ENCODE peak calls at places on chromosome 15, in seven cellular contexts. G is GM13976, Q is neural progenitor cell, O is OCI-LY7, X is brain microvascular endothelial cell, L is AG09309, Y is stomach. T is an unnamed sample.

GRCh38 chr15:27844018-27844666 is 255.0 kb downstream of the OCA2 start:
- DNase-seq in G (peak), X (peak), O (no peak), Y (no peak), L (peak), Q (no peak), T (no peak)

GRCh38 chr15:77603616-77604406 is 28.9 kb downstream of the LINGO1 start:
- DNase-seq in G (no peak), X (no peak), L (no peak), O (no peak), Q (no peak), Y (no peak), T (no peak)

GRCh38 chr15:70400766-70401541 is 303.2 kb upstream of the TLE3 start:
- DNase-seq in X (no peak), O (no peak), Y (no peak), Q (no peak), L (peak), G (no peak), T (no peak)

GRCh38 chr15:64443747-64444621 is 16.4 kb upstream of the ZNF609 start:
- DNase-seq in Q (no peak), O (no peak), L (peak), G (peak), Y (no peak), X (peak), T (peak)

GRCh38 chr15:84671211-84671610 is 13.2 kb upstream of the NMB start:
- DNase-seq in L (peak), O (no peak), Y (no peak), Q (no peak), G (no peak), X (peak), T (no peak)

GRCh38 chr15:64072812-64073211 is 20.8 kb downstream of the CIAO2A start:
- DNase-seq in X (no peak), O (no peak), Q (no peak), Y (no peak), G (no peak), L (no peak), T (no peak)

GRCh38 chr15:61175024-61175423 is 54.1 kb downstream of the RORA start:
- DNase-seq in G (no peak), Y (no peak), X (no peak), O (no peak), Q (peak), L (no peak), T (no peak)

GRCh38 chr15:79017953-79018352 is 72.6 kb downstream of the RASGRF1 start:
- DNase-seq in G (no peak), Q (no peak), O (no peak), Y (no peak), X (no peak), L (no peak), T (no peak)

GRCh38 chr15:99333413-99333812 is 82.1 kb downstream of the LRRC28 start:
- DNase-seq in L (no peak), X (no peak), G (no peak), O (no peak), Q (no peak), Y (no peak), T (no peak)

GRCh38 chr15:40093224-40093842 is 15.3 kb downstream of the BMF start:
- DNase-seq in Q (no peak), Y (no peak), O (peak), X (no peak), G (no peak), L (no peak), T (no peak)

GRCh38 chr15:85880501-85881190 is 85.9 kb upstream of the KLHL25 start:
- DNase-seq in Y (no peak), L (no peak), Q (no peak), O (no peak), X (no peak), G (no peak), T (no peak)

GRCh38 chr15:60021589-60022378 is 17.7 kb downstream of the FOXB1 start:
- DNase-seq in Y (no peak), O (no peak), G (no peak), L (no peak), Q (no peak), X (no peak), T (no peak)

GRCh38 chr15:85793641-85794597 is 806 bp downstream of the KLHL25 start:
- DNase-seq in L (no peak), G (peak), O (peak), X (peak), Q (peak), Y (peak), T (no peak)

GRCh38 chr15:72230197-72231065 is 559 bp downstream of the PKM start:
- DNase-seq in Y (peak), Q (peak), X (peak), L (peak), O (peak), G (peak), T (peak)

GRCh38 chr15:55900019-55900418 is 93.4 kb downstream of the NEDD4 start:
- DNase-seq in G (no peak), Y (no peak), Q (no peak), O (no peak), L (no peak), X (no peak), T (no peak)

GRCh38 chr15:62594017-62594416 is 428.9 kb upstream of the C2CD4B start:
- DNase-seq in X (no peak), Q (no peak), O (no peak), Y (no peak), G (no peak), L (no peak), T (no peak)

GRCh38 chr15:80779658-80780415 is 667 bp downstream of the CEMIP start:
- DNase-seq in G (peak), Q (peak), Y (no peak), L (no peak), O (no peak), X (no peak), T (no peak)

GRCh38 chr15:62059818-62060115 is 480 bp downstream of the VPS13C start:
- DNase-seq in Y (peak), L (no peak), X (peak), O (peak), G (peak), Q (no peak), T (peak)

GRCh38 chr15:73632670-73633058 is 525 bp downstream of the NPTN start:
- DNase-seq in G (no peak), O (peak), Y (peak), X (no peak), L (no peak), Q (peak), T (no peak)

GRCh38 chr15:83436513-83437158 is 10.5 kb upstream of the SH3GL3 start:
- DNase-seq in G (no peak), X (peak), O (peak), Y (no peak), L (no peak), Q (peak), T (no peak)

GRCh38 chr15:66740802-66741201 is 38.8 kb downstream of the SMAD6 start:
- DNase-seq in O (no peak), Y (no peak), Q (no peak), X (no peak), G (no peak), L (peak), T (no peak)

GRCh38 chr15:75903331-75904240 is at the start of gene FBXO22:
- DNase-seq in X (peak), Q (peak), O (peak), Y (peak), L (peak), G (peak), T (peak)

GRCh38 chr15:58521293-58521991 is 89.7 kb downstream of the LIPC start:
- DNase-seq in L (no peak), Y (no peak), G (peak), Q (no peak), O (no peak), X (peak), T (peak)

GRCh38 chr15:90362936-90363212 is 10.8 kb downstream of the ZNF774 start:
- DNase-seq in L (peak), Y (no peak), G (no peak), O (no peak), X (peak), Q (no peak), T (no peak)

GRCh38 chr15:43934480-43934879 is 107.7 kb downstream of the WDR76 start:
- DNase-seq in G (no peak), Q (no peak), O (no peak), Y (no peak), X (no peak), L (peak), T (no peak)

GRCh38 chr15:55627730-55628368 is 39.7 kb upstream of the PYGO1 start:
- DNase-seq in Y (peak), X (peak), L (peak), O (no peak), Q (no peak), G (no peak), T (no peak)

GRCh38 chr15:28017423-28017924 is 81.6 kb downstream of the OCA2 start:
- DNase-seq in Y (no peak), X (no peak), G (no peak), O (no peak), L (no peak), Q (peak), T (no peak)

GRCh38 chr15:22888120-22888859 is 49.8 kb downstream of the NIPA2 start:
- DNase-seq in Y (no peak), O (no peak), G (no peak), L (peak), Q (no peak), X (peak), T (no peak)

GRCh38 chr15:90451215-90451850 is 63.3 kb downstream of the IQGAP1 start:
- DNase-seq in O (no peak), Q (no peak), Y (no peak), X (peak), L (peak), G (no peak), T (no peak)

GRCh38 chr15:47650564-47650963 is 66.7 kb upstream of the SEMA6D start:
- DNase-seq in Y (no peak), X (no peak), L (no peak), Q (no peak), O (no peak), G (no peak), T (no peak)

GRCh38 chr15:77966540-77967290 is 110.8 kb downstream of the TBC1D2B start:
- DNase-seq in G (peak), Y (no peak), X (peak), O (peak), L (no peak), Q (peak), T (peak)

GRCh38 chr15:40807888-40808194 is 568 bp upstream of the DNAJC17 start:
- DNase-seq in Y (no peak), O (no peak), X (peak), Q (no peak), L (no peak), G (no peak), T (no peak)

GRCh38 chr15:64162478-64162868 is 349 bp downstream of the PPIB start:
- DNase-seq in O (no peak), Q (no peak), G (no peak), X (no peak), Y (no peak), L (no peak), T (no peak)

GRCh38 chr15:57551717-57552677 is 39.7 kb upstream of the MYZAP start:
- DNase-seq in L (no peak), G (no peak), Y (peak), O (no peak), X (peak), Q (peak), T (no peak)

GRCh38 chr15:76335129-76335850 is 1.3 kb upstream of the ISL2 start:
- DNase-seq in Y (no peak), L (no peak), Q (peak), X (no peak), O (peak), G (peak), T (peak)

GRCh38 chr15:58839485-58839884 is 68.4 kb downstream of the MINDY2 start:
- DNase-seq in G (peak), X (no peak), Q (no peak), O (peak), L (no peak), Y (no peak), T (peak)

GRCh38 chr15:70466895-70467529 is 296.3 kb downstream of the UACA start:
- DNase-seq in Q (peak), Y (peak), L (peak), X (peak), G (peak), O (peak), T (peak)

DNA sequence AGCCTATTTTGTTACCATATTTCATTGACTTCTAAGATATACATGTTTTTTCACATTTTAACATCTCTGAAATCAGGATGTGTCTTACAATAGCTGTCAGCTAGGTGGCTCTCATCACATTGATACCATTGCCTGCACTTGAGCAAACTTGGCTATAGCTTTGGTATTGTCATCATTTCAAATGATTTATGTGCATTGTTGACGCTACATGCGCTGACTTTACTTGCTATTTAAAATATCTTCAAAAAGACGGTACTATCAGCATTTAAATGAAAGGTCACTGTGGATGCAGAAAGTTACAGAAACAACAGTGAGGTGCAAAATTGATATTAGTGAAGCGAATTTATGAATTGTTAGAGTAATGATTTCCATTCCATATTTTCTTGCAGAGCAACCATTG is 54.0 kb upstream of the ABHD2 start:
- DNase-seq in Y (no peak), Q (no peak), X (peak), L (no peak), O (peak), G (no peak), T (no peak)
- TF ChIP-seq CTCF in Y (no peak), Q (no peak), X (peak), L (peak), O (peak), G (no peak), T (peak)

DNA sequence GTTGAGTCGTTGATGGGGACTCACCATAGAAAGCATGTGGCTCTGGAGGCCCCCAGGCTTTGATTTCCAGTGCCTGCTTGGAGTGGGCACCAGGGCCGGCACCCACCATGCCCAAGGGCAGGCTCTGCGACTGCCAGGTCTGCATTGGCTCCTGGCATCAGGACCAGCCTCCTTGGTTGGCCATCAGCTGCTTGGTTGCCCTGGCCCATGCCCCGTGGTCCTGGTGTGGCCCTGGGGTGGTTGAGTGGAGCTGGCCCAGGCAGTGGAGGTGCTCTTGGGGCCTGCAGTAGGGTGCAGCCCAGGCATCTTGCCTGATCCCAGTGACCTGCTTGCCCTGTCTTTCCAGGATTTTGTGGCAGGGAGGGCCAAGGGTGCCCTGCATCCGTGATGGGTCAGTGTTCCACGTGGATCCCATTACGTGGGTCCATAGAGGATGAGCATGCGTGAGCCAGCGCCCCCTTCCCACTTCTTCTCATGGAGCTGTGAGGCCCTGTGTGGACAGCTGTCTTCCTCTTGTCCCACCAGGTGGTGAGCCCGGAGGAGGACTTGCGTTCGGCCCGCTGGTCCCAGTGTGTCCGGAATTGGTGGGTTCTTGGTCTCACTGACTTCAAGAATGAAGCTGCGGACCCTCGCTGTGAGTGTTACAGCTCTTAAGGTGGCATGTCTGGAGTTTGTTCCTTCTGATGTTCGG is 187.0 kb downstream of the UBE3A start:
- DNase-seq in X (no peak), L (no peak), Q (no peak), G (no peak), O (no peak), Y (peak), T (peak)
- TF ChIP-seq CTCF in X (no peak), L (no peak), Q (no peak), G (no peak), O (no peak), Y (no peak), T (no peak)

GRCh38 chr15:41930221-41930866 is 36.5 kb upstream of the SPTBN5 start:
- DNase-seq in G (no peak), X (peak), L (peak), Q (no peak), O (no peak), Y (no peak), T (no peak)
- TF ChIP-seq CTCF in G (no peak), X (peak), L (peak), Q (no peak), O (no peak), Y (no peak), T (peak)

GRCh38 chr15:38863381-38863780 is 298.8 kb upstream of the RASGRP1 start:
- DNase-seq in G (no peak), O (no peak), X (no peak), Y (no peak), L (no peak), Q (no peak), T (no peak)

GRCh38 chr15:38861108-38861507 is 296.5 kb upstream of the RASGRP1 start:
- DNase-seq in O (no peak), G (no peak), Q (no peak), Y (no peak), L (no peak), X (no peak), T (no peak)

GRCh38 chr15:38862104-38862503 is 297.5 kb upstream of the RASGRP1 start:
- DNase-seq in Q (no peak), Y (no peak), O (no peak), G (no peak), X (no peak), L (no peak), T (no peak)

GRCh38 chr15:38864827-38865604 is 300.4 kb upstream of the RASGRP1 start:
- DNase-seq in X (peak), O (no peak), L (peak), G (no peak), Y (no peak), Q (no peak), T (no peak)

GRCh38 chr15:38864122-38864521 is 299.5 kb upstream of the RASGRP1 start:
- DNase-seq in X (no peak), L (no peak), Q (no peak), O (no peak), Y (no peak), G (no peak), T (no peak)
- TF ChIP-seq CTCF in X (peak), L (no peak), Q (no peak), O (peak), Y (no peak), G (no peak), T (no peak)

GRCh38 chr15:35206060-35206675 is 121.1 kb upstream of the NANOGP8 start:
- DNase-seq in O (peak), L (no peak), G (peak), X (peak), Y (no peak), Q (peak), T (peak)
- TF ChIP-seq CTCF in O (peak), L (peak), G (no peak), X (peak), Y (no peak), Q (peak), T (peak)

DNA sequence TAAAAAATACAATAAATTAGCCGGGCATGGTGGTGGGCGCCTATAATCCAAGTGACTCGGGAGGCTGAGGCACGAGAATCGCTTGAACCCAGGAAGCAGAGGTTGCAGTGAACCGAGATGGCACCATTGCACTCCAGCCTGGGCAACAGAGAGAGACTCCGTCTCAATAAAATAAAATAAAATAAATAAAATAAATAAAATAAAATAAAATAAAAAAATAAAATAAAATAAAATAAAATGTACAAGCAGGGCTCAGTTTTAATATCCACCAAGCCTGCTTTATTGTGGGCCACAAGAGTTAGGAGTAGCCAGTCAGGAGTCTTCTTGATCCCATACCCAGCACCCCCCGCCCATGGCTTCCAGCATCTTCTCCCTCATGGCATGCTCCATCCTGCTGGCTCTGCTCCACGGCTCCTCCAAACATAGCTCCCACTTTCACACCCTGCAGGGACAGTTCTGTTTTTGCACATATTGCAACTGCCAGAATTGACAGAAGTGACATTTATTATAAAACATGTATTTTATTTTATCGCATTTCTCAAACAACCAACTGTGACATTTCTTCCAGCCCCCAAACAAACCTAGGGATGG is 42.6 kb upstream of the RGMA start:
- DNase-seq in Q (no peak), O (no peak), G (no peak), L (no peak), Y (no peak), X (no peak), T (no peak)
- TF ChIP-seq CTCF in Q (no peak), O (no peak), G (no peak), L (no peak), Y (no peak), X (no peak), T (no peak)

GRCh38 chr15:96356494-96357455 is 26.3 kb downstream of the NR2F2 start:
- DNase-seq in X (peak), Y (peak), Q (peak), O (no peak), L (no peak), G (peak), T (peak)

GRCh38 chr15:96353931-96354730 is 23.6 kb downstream of the NR2F2 start:
- DNase-seq in Y (peak), Q (peak), L (no peak), G (no peak), O (no peak), X (peak), T (no peak)

GRCh38 chr15:96353378-96353930 is 23.0 kb downstream of the NR2F2 start:
- DNase-seq in O (no peak), X (peak), G (no peak), Q (peak), L (no peak), Y (no peak), T (no peak)

GRCh38 chr15:96355561-96356129 is 25.1 kb downstream of the NR2F2 start:
- DNase-seq in X (no peak), G (no peak), Q (peak), Y (no peak), L (no peak), O (no peak), T (no peak)

DNA sequence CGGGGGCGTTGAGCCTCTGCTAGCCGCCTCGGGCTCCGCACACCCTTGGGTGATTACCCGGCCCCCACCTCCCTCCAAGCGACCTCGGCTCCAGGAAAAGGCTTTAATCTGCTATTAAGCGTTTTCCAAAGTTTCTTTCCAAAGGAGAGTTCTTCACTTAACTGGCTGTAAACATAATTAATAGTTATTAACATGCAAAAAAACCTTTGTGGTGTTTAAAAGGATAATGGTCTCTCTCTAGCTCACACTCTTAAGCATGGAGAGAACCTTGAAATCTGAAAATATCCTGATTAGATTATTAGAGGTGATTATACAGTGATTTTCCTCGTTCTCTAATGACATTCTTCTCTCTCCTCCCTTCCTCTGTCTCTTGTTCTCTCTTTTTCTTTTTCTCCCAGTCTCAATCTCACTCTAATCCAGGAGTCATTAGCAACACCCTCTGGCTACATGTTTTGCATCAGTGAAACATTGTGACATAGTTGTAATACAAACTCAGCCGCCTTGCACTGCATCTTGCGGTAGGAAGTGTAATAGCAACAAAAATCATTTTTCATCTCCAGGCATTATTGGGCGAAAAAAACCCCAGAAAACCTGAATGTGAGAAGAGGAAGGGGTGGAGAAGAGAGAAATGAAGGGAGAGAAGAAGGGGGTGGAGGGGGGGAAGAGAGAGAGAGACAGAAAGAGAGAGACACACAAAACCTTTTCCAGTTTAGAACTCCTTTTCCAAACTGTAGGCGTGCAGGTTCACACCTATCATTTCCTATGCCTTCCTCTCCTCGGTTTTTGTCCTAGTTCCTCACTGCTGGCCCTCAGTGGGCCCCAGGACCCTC is 24.4 kb downstream of the NR2F2 start:
- DNase-seq in X (peak), O (no peak), L (peak), Q (peak), Y (no peak), G (no peak), T (no peak)
- TF ChIP-seq CTCF in X (peak), O (no peak), L (peak), Q (peak), Y (peak), G (no peak), T (no peak)